ENCODE peak calls at places on chromosomes 12 and 14, in six cellular contexts. U, S, H, B, I and O are unnamed samples.

GRCh38 chr12:131892711-131893604 is 1.5 kb upstream of the ULK1 start:
- DNase-seq in I (no peak), H (no peak), S (no peak), U (no peak), B (no peak), O (no peak)

GRCh38 chr12:121248611-121249010 is 38.7 kb downstream of the P2RX4 start:
- DNase-seq in S (no peak), B (no peak), I (no peak), U (no peak), H (no peak), O (no peak)

GRCh38 chr12:25241171-25242020 is 9.3 kb downstream of the KRAS start:
- DNase-seq in B (peak), U (no peak), I (no peak), S (no peak), H (no peak), O (peak)

GRCh38 chr12:53781218-53781801 is 29.5 kb upstream of the CISTR start:
- DNase-seq in S (no peak), B (no peak), I (no peak), U (no peak), H (no peak), O (no peak)

GRCh38 chr14:43116341-43116740 is 1390.7 kb downstream of the FSCB start:
- DNase-seq in U (no peak), S (no peak), B (no peak), H (no peak), I (no peak), O (peak)

GRCh38 chr14:106848330-106849121 is 1322.1 kb downstream of the TMEM121 start:
- DNase-seq in H (no peak), B (no peak), I (no peak), U (no peak), S (no peak), O (no peak)

GRCh38 chr14:24068711-24069410 is 2.5 kb upstream of the CPNE6 start:
- DNase-seq in S (no peak), I (no peak), H (no peak), B (no peak), U (no peak), O (no peak)

GRCh38 chr12:13376627-13377373 is 180.3 kb downstream of the EMP1 start:
- DNase-seq in B (no peak), S (no peak), U (no peak), H (no peak), I (no peak), O (no peak)

GRCh38 chr12:7403466-7403865 is 40.5 kb downstream of the CD163L1 start:
- DNase-seq in B (no peak), H (no peak), S (no peak), I (no peak), U (no peak), O (peak)

GRCh38 chr14:69882086-69882864 is 3.1 kb downstream of the SMOC1 start:
- DNase-seq in S (no peak), H (no peak), U (no peak), B (no peak), I (no peak), O (no peak)

GRCh38 chr12:120710805-120711296 is 593 bp downstream of the UNC119B start:
- DNase-seq in U (peak), I (no peak), H (no peak), B (peak), S (no peak), O (no peak)

GRCh38 chr14:105783707-105784106 is 257.3 kb downstream of the TMEM121 start:
- DNase-seq in I (no peak), B (no peak), S (no peak), U (no peak), H (no peak), O (no peak)

GRCh38 chr14:65101631-65102440 is 481 bp downstream of the MAX start:
- DNase-seq in S (no peak), U (peak), I (peak), B (no peak), H (no peak), O (no peak)

GRCh38 chr14:53327716-53328115 is 174.6 kb upstream of the DDHD1 start:
- DNase-seq in B (no peak), U (no peak), I (no peak), H (no peak), S (no peak), O (peak)

GRCh38 chr14:26870096-26870495 is 272.3 kb upstream of the NOVA1 start:
- DNase-seq in H (no peak), I (no peak), S (no peak), U (no peak), B (no peak), O (no peak)